ENCODE peak calls at places on chromosomes 12 and 14, in six cellular contexts. V is HCT116, C is tibial artery, O is left lung, H is endodermal cell, B is lower lobe of right lung. W is an unnamed sample.

GRCh38 chr14:46734287-46734686 is 82.7 kb upstream of the RPL10L start:
- DNase-seq in V (no peak), C (no peak), O (no peak), H (no peak), B (no peak), W (no peak)

GRCh38 chr12:33609910-33610309 is 170.3 kb upstream of the SYT10 start:
- DNase-seq in V (no peak), C (no peak), O (no peak), H (no peak), B (no peak), W (no peak)

GRCh38 chr12:89556976-89557375 is 31.1 kb upstream of the POC1B start:
- DNase-seq in V (peak; percentile 45), C (no peak), O (no peak), H (no peak), B (no peak), W (no peak)

GRCh38 chr14:58822856-58823255 is 185.1 kb downstream of the DACT1 start:
- DNase-seq in V (no peak), C (no peak), O (no peak), H (no peak), B (no peak), W (no peak)

GRCh38 chr14:78405071-78405856 is 235.1 kb downstream of the NRXN3 start:
- DNase-seq in V (no peak), C (no peak), O (no peak), H (no peak), B (no peak), W (no peak)

GRCh38 chr12:8032242-8033152 is at the start of gene FOXJ2:
- DNase-seq in V (no peak), C (peak; percentile 92), O (peak; percentile 97), H (peak; percentile 93), B (peak; percentile 86), W (peak; percentile 77)

GRCh38 chr12:12510141-12510540 is 52.5 kb downstream of the DUSP16 start:
- DNase-seq in V (no peak), C (no peak), O (no peak), H (no peak), B (no peak), W (no peak)

GRCh38 chr12:11653215-11653753 is 3.8 kb downstream of the ETV6 start:
- DNase-seq in V (no peak), C (no peak), O (no peak), H (no peak), B (no peak), W (peak; percentile 23)

GRCh38 chr14:75794615-75795038 is 133.6 kb downstream of the TTLL5 start:
- DNase-seq in V (peak; percentile 7), C (no peak), O (no peak), H (no peak), B (no peak), W (no peak)
- TF ChIP-seq CTCF in V (peak; percentile 85), C (no peak), O (peak; percentile 10), H (peak; percentile 33), B (peak; percentile 28), W (no peak)

DNA sequence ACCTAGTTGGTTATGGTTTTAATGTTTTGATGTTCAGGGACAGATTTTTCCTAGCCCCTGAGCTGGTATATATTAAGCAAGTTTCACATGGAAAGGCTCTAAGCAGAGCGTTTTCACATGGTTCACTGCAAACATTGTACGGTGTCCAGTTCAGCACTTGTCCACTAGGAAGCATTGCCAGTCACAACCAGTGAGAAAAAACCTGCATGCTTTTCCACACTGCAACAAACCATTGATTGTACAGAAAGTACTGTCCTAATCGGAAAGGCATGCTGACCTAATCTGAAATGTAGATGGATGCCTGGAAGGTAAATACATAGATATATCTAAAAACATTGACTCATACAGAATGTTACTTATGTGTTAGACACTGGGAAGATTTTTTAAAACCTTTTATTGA is 25.0 kb upstream of the NPAS3 start:
- DNase-seq in V (no peak), C (no peak), O (no peak), H (no peak), B (no peak), W (no peak)
- TF ChIP-seq CTCF in V (no peak), C (no peak), O (no peak), H (peak; percentile 14), B (no peak), W (no peak)

GRCh38 chr12:54459355-54459754 is 14.0 kb downstream of the GTSF1 start:
- DNase-seq in V (no peak), C (no peak), O (no peak), H (no peak), B (no peak), W (no peak)

GRCh38 chr12:54463034-54463433 is 10.4 kb downstream of the GTSF1 start:
- DNase-seq in V (no peak), C (peak; percentile 81), O (no peak), H (no peak), B (no peak), W (no peak)

GRCh38 chr12:54455760-54456469 is 17.5 kb downstream of the GTSF1 start:
- DNase-seq in V (no peak), C (no peak), O (no peak), H (no peak), B (no peak), W (no peak)

GRCh38 chr12:54463484-54463883 is 9.9 kb downstream of the GTSF1 start:
- DNase-seq in V (no peak), C (no peak), O (no peak), H (no peak), B (no peak), W (no peak)

DNA sequence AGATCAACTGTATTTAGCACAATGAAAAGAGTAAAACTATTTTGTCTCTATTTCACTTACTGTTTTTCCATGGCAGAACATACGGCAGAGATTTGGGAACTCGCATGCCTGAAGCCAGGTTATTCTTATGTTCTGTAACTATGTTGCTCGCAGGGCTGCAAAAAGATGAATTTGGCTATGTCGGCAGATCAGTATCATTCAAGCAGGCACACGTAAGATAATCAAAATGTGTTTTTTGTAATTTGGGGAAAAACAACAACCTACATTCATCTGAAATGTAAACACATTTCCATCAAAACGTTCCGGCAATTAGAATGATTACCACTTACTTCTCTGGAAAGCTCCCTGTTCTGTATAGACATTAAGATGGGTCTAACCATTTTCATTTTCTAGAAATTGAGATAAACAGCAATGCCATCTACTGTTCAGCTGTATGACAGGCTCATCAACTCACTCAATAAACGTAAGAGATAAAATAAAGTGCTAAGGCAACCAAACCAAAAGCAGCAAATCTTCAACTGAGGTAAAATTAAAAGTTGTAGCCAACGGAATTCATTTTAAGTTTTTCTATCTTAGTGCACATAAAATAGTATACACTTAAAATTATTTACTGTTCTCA is 13.0 kb downstream of the GTSF1 start:
- DNase-seq in V (no peak), C (no peak), O (no peak), H (no peak), B (no peak), W (no peak)
- TF ChIP-seq CTCF in V (no peak), C (no peak), O (no peak), H (no peak), B (no peak), W (no peak)

GRCh38 chr12:127130506-127131100 is 1136.4 kb upstream of the TMEM132C start:
- DNase-seq in V (no peak), C (no peak), O (no peak), H (no peak), B (no peak), W (no peak)

GRCh38 chr12:127127887-127128286 is 1139.1 kb upstream of the TMEM132C start:
- DNase-seq in V (no peak), C (no peak), O (no peak), H (no peak), B (no peak), W (no peak)

GRCh38 chr12:127133675-127134335 is 1133.2 kb upstream of the TMEM132C start:
- DNase-seq in V (no peak), C (no peak), O (no peak), H (peak; percentile 84), B (no peak), W (no peak)
- TF ChIP-seq CTCF in V (no peak), C (no peak), O (no peak), H (peak; percentile 58), B (no peak), W (no peak)

DNA sequence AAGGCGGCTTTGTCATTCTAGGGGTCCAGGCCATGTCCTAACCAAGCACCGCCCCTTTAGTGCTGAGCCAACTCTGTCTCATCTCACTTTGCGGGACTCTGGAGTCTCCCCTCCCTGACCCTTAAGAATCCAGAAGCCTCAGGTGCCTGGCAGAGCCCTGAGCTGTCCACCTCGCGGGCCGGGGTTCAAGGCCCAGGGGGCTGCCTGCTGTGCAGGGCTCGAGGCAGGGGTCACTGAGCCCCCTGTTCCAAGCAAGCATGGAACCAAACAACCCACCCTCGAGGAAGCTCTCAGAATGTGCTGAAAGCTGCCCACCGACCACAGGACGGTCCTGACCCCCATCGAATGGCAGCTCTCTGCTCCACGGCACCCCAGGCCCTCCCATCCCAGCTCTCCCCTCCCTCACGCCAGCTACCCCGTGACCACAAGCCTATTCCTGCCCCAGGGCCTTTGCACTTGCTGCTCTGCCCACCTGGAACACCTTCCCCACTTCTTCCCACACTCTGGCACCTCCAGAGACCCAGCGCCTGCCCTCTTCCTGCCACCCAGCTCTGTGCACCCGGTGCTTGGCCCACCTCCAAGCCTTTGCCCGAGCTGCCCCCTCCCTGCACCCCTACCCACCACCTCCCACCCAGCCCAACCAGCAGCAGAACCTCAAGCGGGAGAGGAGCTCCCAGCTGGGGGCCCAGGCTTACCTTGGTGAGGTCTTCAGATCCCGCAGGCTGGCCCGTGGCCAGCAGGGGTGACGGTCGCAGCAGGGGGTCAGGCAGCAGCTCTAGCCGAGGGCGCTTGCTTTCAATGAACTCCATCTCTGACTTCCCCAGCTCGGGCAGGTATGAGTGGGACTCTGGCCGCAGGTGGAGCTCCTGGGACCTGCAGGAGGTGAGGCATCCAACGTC is 84.3 kb downstream of the NCOR2 start:
- DNase-seq in V (no peak), C (no peak), O (peak; percentile 62), H (no peak), B (no peak), W (no peak)
- TF ChIP-seq CTCF in V (no peak), C (no peak), O (no peak), H (no peak), B (no peak), W (no peak)

GRCh38 chr14:103404032-103404918 is 19.1 kb downstream of the MARK3 start:
- DNase-seq in V (no peak), C (no peak), O (no peak), H (no peak), B (no peak), W (no peak)
- TF ChIP-seq CTCF in V (no peak), C (no peak), O (no peak), H (no peak), B (no peak), W (no peak)

GRCh38 chr12:119869720-119870119 is 7.4 kb downstream of the CIT start:
- DNase-seq in V (peak; percentile 12), C (peak; percentile 66), O (no peak), H (peak; percentile 22), B (no peak), W (no peak)
- TF ChIP-seq CTCF in V (no peak), C (no peak), O (no peak), H (no peak), B (no peak), W (no peak)

GRCh38 chr12:101490286-101490920 is 15.3 kb downstream of the SPIC start:
- DNase-seq in V (peak; percentile 62), C (no peak), O (no peak), H (peak; percentile 87), B (no peak), W (no peak)
- TF ChIP-seq CTCF in V (peak; percentile 57), C (no peak), O (no peak), H (peak; percentile 86), B (peak; percentile 52), W (no peak)

DNA sequence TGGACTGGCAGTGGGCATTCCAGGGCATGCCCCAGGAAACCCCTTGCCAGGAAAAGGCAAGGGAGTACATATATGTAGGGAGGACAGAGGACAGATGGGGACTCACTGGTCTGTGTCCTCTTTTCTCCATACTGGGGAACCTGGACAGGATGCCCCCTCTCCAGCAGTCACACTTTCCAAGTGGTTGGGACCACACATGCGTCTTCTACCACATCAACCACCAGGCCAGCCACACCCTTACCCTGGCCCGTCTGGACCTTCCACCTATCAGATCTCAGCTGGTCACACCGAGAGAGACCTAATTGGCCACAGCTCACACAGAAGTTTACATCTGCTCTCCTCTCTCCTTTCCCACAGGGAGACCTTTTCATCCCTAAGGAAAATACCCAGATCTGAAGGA is 8.3 kb downstream of the ANKRD33 start:
- DNase-seq in V (no peak), C (no peak), O (no peak), H (peak; percentile 51), B (no peak), W (no peak)
- TF ChIP-seq CTCF in V (no peak), C (no peak), O (no peak), H (no peak), B (no peak), W (no peak)

W was measured in natural killer cell.